ENCODE peak calls at places on chromosomes 5 and 9, in eight cellular contexts. One of them, this sample, is unnamed.

GRCh38 chr5:143402464-143403356 is 776 bp downstream of the NR3C1 start:
- DNase-seq in K562: peak
- DNase-seq in H1: peak
- DNase-seq in GM12878: no peak
- DNase-seq in A549: peak
- DNase-seq in HepG2: peak
- DNase-seq in IMR-90: peak
- DNase-seq in WTC11: peak
- DNase-seq in this sample: peak

GRCh38 chr9:95509851-95510529 is 6.8 kb downstream of the PTCH1 start:
- DNase-seq in IMR-90: no peak
- DNase-seq in H1: no peak
- DNase-seq in HepG2: no peak
- DNase-seq in K562: no peak
- DNase-seq in GM12878: no peak
- DNase-seq in WTC11: no peak
- DNase-seq in A549: no peak
- DNase-seq in this sample: no peak

GRCh38 chr5:72543365-72543764 is 36.2 kb upstream of the ZNF366 start:
- DNase-seq in H1: no peak
- DNase-seq in HepG2: no peak
- DNase-seq in IMR-90: peak
- DNase-seq in K562: no peak
- DNase-seq in GM12878: no peak
- DNase-seq in A549: no peak
- DNase-seq in WTC11: no peak
- DNase-seq in this sample: no peak

GRCh38 chr5:61784337-61784736 is 452.3 kb downstream of the ZSWIM6 start:
- DNase-seq in IMR-90: no peak
- DNase-seq in A549: no peak
- DNase-seq in H1: no peak
- DNase-seq in K562: no peak
- DNase-seq in HepG2: no peak
- DNase-seq in GM12878: no peak
- DNase-seq in WTC11: no peak
- DNase-seq in this sample: no peak

GRCh38 chr5:177362871-177363507 is 5.3 kb downstream of the RGS14 start:
- DNase-seq in H1: peak
- DNase-seq in HepG2: no peak
- DNase-seq in A549: peak
- DNase-seq in IMR-90: no peak
- DNase-seq in WTC11: peak
- DNase-seq in GM12878: no peak
- DNase-seq in K562: peak
- DNase-seq in this sample: peak

GRCh38 chr5:78008356-78008967 is 232.3 kb upstream of the TBCA start:
- DNase-seq in GM12878: no peak
- DNase-seq in IMR-90: peak
- DNase-seq in A549: peak
- DNase-seq in H1: no peak
- DNase-seq in HepG2: peak
- DNase-seq in K562: peak
- DNase-seq in WTC11: no peak
- DNase-seq in this sample: peak

GRCh38 chr5:139061856-139062255 is 136.3 kb downstream of the SIL1 start:
- DNase-seq in A549: no peak
- DNase-seq in WTC11: no peak
- DNase-seq in GM12878: no peak
- DNase-seq in HepG2: no peak
- DNase-seq in K562: no peak
- DNase-seq in IMR-90: peak
- DNase-seq in H1: no peak
- DNase-seq in this sample: no peak

GRCh38 chr9:82721596-82721995 is 341.3 kb downstream of the RASEF start:
- DNase-seq in WTC11: no peak
- DNase-seq in HepG2: no peak
- DNase-seq in H1: no peak
- DNase-seq in A549: no peak
- DNase-seq in GM12878: no peak
- DNase-seq in K562: no peak
- DNase-seq in IMR-90: no peak
- DNase-seq in this sample: no peak

GRCh38 chr5:167582263-167582662 is 709.2 kb upstream of the WWC1 start:
- DNase-seq in WTC11: no peak
- DNase-seq in H1: no peak
- DNase-seq in A549: peak
- DNase-seq in HepG2: no peak
- DNase-seq in K562: no peak
- DNase-seq in GM12878: no peak
- DNase-seq in IMR-90: peak
- DNase-seq in this sample: peak

GRCh38 chr5:73691301-73691700 is 65.3 kb downstream of the ARHGEF28 start:
- DNase-seq in WTC11: no peak
- DNase-seq in K562: no peak
- DNase-seq in A549: no peak
- DNase-seq in IMR-90: peak
- DNase-seq in H1: no peak
- DNase-seq in GM12878: no peak
- DNase-seq in HepG2: no peak
- DNase-seq in this sample: no peak

GRCh38 chr5:40486437-40487270 is 193.1 kb upstream of the PTGER4 start:
- DNase-seq in K562: no peak
- DNase-seq in GM12878: peak
- DNase-seq in A549: no peak
- DNase-seq in WTC11: no peak
- DNase-seq in HepG2: no peak
- DNase-seq in IMR-90: peak
- DNase-seq in H1: no peak
- DNase-seq in this sample: no peak

GRCh38 chr5:9470410-9470809 is 75.5 kb downstream of the SEMA5A start:
- DNase-seq in IMR-90: no peak
- DNase-seq in A549: no peak
- DNase-seq in WTC11: no peak
- DNase-seq in GM12878: no peak
- DNase-seq in H1: no peak
- DNase-seq in K562: no peak
- DNase-seq in HepG2: no peak
- DNase-seq in this sample: no peak

GRCh38 chr9:112010537-112010936 is 113.9 kb downstream of the UGCG start:
- DNase-seq in HepG2: no peak
- DNase-seq in IMR-90: no peak
- DNase-seq in K562: no peak
- DNase-seq in WTC11: no peak
- DNase-seq in H1: no peak
- DNase-seq in A549: no peak
- DNase-seq in GM12878: no peak
- DNase-seq in this sample: no peak

GRCh38 chr5:142253938-142254895 is 70.6 kb downstream of the SPRY4 start:
- DNase-seq in WTC11: no peak
- DNase-seq in A549: no peak
- DNase-seq in HepG2: no peak
- DNase-seq in IMR-90: peak
- DNase-seq in H1: no peak
- DNase-seq in K562: no peak
- DNase-seq in GM12878: no peak
- DNase-seq in this sample: no peak

GRCh38 chr5:59684388-59685003 is 209.0 kb downstream of the PDE4D start:
- DNase-seq in K562: no peak
- DNase-seq in H1: no peak
- DNase-seq in WTC11: no peak
- DNase-seq in IMR-90: no peak
- DNase-seq in GM12878: no peak
- DNase-seq in HepG2: no peak
- DNase-seq in A549: no peak
- DNase-seq in this sample: no peak

DNA sequence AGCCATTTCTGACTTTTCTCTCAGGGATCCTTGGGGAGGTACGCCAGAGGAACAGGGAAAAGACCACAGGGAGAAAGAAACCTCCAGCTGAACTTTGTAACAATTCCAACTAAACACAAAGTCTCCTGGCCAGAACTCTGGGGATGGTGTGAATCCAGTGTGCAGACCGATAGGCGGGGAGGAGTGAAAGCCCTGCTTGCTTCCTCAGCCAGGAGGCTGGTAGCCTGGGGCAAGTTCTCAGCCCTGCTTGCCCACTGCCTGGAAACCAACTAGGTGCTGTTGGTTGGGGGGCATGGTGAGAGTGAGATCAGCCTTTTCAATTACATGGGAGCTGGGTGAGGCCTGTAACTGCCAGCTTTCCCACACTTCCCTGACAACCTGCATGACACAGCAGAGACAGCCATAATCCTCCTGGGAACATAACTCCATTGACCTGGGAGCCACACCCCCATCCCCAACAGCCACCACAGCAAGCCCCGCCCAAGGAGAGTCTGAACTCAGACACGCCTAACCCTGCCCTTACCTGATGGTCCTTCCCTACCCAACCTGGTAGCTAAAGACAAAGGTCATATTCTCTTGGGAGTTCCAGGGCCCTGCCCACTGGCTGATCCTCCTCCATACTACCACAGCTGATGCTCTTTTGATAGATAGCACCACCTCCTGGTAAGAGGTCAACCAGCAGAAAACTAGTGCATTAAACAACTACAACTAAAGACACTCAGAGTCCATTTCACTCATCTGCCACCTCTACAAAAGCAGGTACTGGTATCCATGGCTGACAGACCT is 100.1 kb upstream of the TNFAIP8 start:
- DNase-seq in WTC11: peak
- DNase-seq in GM12878: no peak
- DNase-seq in K562: peak
- DNase-seq in IMR-90: peak
- DNase-seq in HepG2: peak
- DNase-seq in A549: peak
- DNase-seq in H1: peak
- DNase-seq in this sample: no peak
- TF ChIP-seq USF2 in WTC11: no peak
- TF ChIP-seq USF2 in GM12878: no peak
- TF ChIP-seq USF2 in K562: no peak
- TF ChIP-seq USF2 in IMR-90: no peak
- TF ChIP-seq USF2 in HepG2: no peak
- TF ChIP-seq USF2 in A549: no peak
- TF ChIP-seq USF2 in H1: no peak
- TF ChIP-seq USF2 in this sample: no peak

DNA sequence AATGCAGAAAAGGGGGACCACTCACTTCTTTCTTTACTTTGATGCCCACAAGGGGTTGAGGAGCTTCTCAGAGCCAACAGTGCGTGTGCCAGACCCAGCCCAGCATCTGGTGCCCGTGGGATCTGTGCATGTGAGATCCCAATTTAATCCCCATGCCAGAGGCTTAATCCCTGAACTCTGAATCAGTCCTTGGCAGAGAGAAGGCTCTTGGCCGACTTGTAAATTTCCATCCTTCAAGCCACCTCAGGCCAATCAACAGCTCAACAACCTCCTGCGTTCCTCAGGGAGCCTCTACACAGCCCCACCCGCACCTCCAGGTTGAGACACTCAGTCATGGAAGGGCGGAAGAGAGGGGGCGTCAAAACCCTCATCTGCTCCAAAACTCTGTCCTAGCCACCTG is 230.0 kb upstream of the DAPK1 start:
- DNase-seq in A549: no peak
- DNase-seq in WTC11: no peak
- DNase-seq in IMR-90: no peak
- DNase-seq in K562: no peak
- DNase-seq in HepG2: no peak
- DNase-seq in GM12878: no peak
- DNase-seq in H1: no peak
- DNase-seq in this sample: no peak
- TF ChIP-seq USF2 in A549: no peak
- TF ChIP-seq USF2 in WTC11: no peak
- TF ChIP-seq USF2 in IMR-90: no peak
- TF ChIP-seq USF2 in K562: no peak
- TF ChIP-seq USF2 in HepG2: no peak
- TF ChIP-seq USF2 in GM12878: no peak
- TF ChIP-seq USF2 in H1: no peak
- TF ChIP-seq USF2 in this sample: no peak

GRCh38 chr9:123861086-123861707 is 68.7 kb downstream of the DENND1A start:
- DNase-seq in GM12878: no peak
- DNase-seq in HepG2: peak
- DNase-seq in H1: no peak
- DNase-seq in WTC11: no peak
- DNase-seq in IMR-90: no peak
- DNase-seq in A549: no peak
- DNase-seq in K562: no peak
- DNase-seq in this sample: no peak
- TF ChIP-seq USF2 in GM12878: no peak
- TF ChIP-seq USF2 in HepG2: no peak
- TF ChIP-seq USF2 in H1: no peak
- TF ChIP-seq USF2 in WTC11: no peak
- TF ChIP-seq USF2 in IMR-90: no peak
- TF ChIP-seq USF2 in A549: no peak
- TF ChIP-seq USF2 in K562: no peak
- TF ChIP-seq USF2 in this sample: no peak

GRCh38 chr5:133407277-133407632 is 205.1 kb downstream of the FSTL4 start:
- DNase-seq in K562: no peak
- DNase-seq in HepG2: no peak
- DNase-seq in WTC11: no peak
- DNase-seq in IMR-90: no peak
- DNase-seq in H1: peak
- DNase-seq in GM12878: no peak
- DNase-seq in A549: no peak
- DNase-seq in this sample: no peak

GRCh38 chr5:133408322-133408721 is 204.0 kb downstream of the FSTL4 start:
- DNase-seq in H1: peak
- DNase-seq in WTC11: no peak
- DNase-seq in IMR-90: no peak
- DNase-seq in K562: no peak
- DNase-seq in A549: no peak
- DNase-seq in HepG2: no peak
- DNase-seq in GM12878: no peak
- DNase-seq in this sample: no peak

GRCh38 chr5:133406632-133407276 is 205.6 kb downstream of the FSTL4 start:
- DNase-seq in HepG2: no peak
- DNase-seq in H1: peak
- DNase-seq in A549: no peak
- DNase-seq in WTC11: no peak
- DNase-seq in K562: no peak
- DNase-seq in IMR-90: no peak
- DNase-seq in GM12878: no peak
- DNase-seq in this sample: no peak

GRCh38 chr5:133410335-133410828 is 202.0 kb downstream of the FSTL4 start:
- DNase-seq in HepG2: no peak
- DNase-seq in H1: peak
- DNase-seq in GM12878: no peak
- DNase-seq in WTC11: no peak
- DNase-seq in A549: no peak
- DNase-seq in IMR-90: no peak
- DNase-seq in K562: no peak
- DNase-seq in this sample: no peak

DNA sequence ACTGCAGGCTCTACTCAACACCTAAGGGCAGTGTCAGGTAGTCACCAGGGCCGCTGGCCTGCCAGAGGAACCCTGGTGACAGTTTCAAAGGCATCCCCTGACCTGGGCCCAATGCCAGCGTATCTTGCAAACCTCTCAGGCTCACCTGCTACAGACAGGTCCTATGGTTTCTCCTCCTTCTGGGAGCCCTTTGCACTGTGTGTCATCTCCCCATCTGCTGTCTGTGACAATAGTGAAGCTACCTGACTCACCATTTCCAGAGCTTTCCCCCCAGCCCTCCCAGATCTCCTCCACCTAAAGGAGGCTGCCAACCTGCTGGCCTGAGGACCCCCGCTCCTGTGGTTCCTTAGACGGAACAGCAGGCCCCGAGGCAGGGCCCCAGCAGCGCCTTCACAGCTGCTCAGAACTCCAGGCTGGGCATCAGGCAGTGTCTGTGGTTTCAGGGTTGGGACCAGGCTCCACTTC is 203.1 kb downstream of the FSTL4 start:
- DNase-seq in HepG2: no peak
- DNase-seq in A549: no peak
- DNase-seq in GM12878: no peak
- DNase-seq in IMR-90: no peak
- DNase-seq in K562: no peak
- DNase-seq in H1: peak
- DNase-seq in WTC11: no peak
- DNase-seq in this sample: no peak
- TF ChIP-seq USF2 in HepG2: no peak
- TF ChIP-seq USF2 in A549: no peak
- TF ChIP-seq USF2 in GM12878: no peak
- TF ChIP-seq USF2 in IMR-90: no peak
- TF ChIP-seq USF2 in K562: no peak
- TF ChIP-seq USF2 in H1: no peak
- TF ChIP-seq USF2 in WTC11: no peak
- TF ChIP-seq USF2 in this sample: no peak

This sample was measured in SK-N-SH.